ENCODE peak calls at places on chromosomes 4 and X, in ten cellular contexts. S is HEK293T; K is cerebellar cortex; B is activated T-cell treated with anti-CD3 and anti-CD28 coated beads, Interleukin-2, amount 50 U/mL, for 72 hours; R is T follicular helper cell; G is central memory CD4-positive, alpha-beta T cell; H is activated naive CD8-positive, alpha-beta T cell treated with anti-CD3 and anti-CD28 coated beads, Interleukin-2, amount 50 U/mL, for 24 hours; P is endothelial cell of umbilical vein; D is ecto neural progenitor cell; V is NCI-H446. L is an unnamed sample.

GRCh38 chr4:177182156-177182555 is 127.5 kb upstream of the NEIL3 start:
- DNase-seq in G (no peak), K (no peak), V (no peak), D (no peak), P (no peak), S (no peak), H (no peak), B (no peak), R (no peak), L (no peak)

GRCh38 chrX:72041166-72041565 is 90.5 kb downstream of the RTL5 start:
- DNase-seq in K (no peak), R (no peak), V (no peak), H (no peak), P (no peak), S (no peak), B (no peak), G (no peak), D (no peak), L (peak)

GRCh38 chrX:119190736-119191282 is 45.3 kb upstream of the PGRMC1 start:
- DNase-seq in K (peak), H (no peak), G (no peak), V (no peak), D (no peak), B (no peak), P (no peak), S (no peak), R (no peak), L (no peak)

GRCh38 chr4:112735474-112735951 is 98.6 kb downstream of the LARP7 start:
- DNase-seq in H (no peak), P (no peak), G (no peak), B (peak), K (no peak), D (no peak), S (no peak), V (no peak), R (no peak), L (no peak)

GRCh38 chr4:10762541-10762940 is 78.0 kb upstream of the CLNK start:
- DNase-seq in B (no peak), K (no peak), G (no peak), D (no peak), P (no peak), H (no peak), R (no peak), V (peak), S (no peak), L (peak)

GRCh38 chr4:40402556-40402955 is 67.4 kb downstream of the CHRNA9 start:
- DNase-seq in R (no peak), K (no peak), V (no peak), S (no peak), P (no peak), D (no peak), B (no peak), G (no peak), H (no peak), L (no peak)

GRCh38 chr4:71206763-71207162 is 132.1 kb upstream of the SLC4A4 start:
- DNase-seq in H (no peak), P (no peak), D (no peak), B (no peak), V (no peak), G (no peak), K (no peak), R (no peak), S (no peak), L (no peak)

GRCh38 chr4:151361966-151362365 is 36.6 kb upstream of the SH3D19 start:
- DNase-seq in D (no peak), H (no peak), R (no peak), S (no peak), P (no peak), K (no peak), V (no peak), B (no peak), G (no peak), L (no peak)